ENCODE peak calls at places on chromosome 17, in six cellular contexts. One of them, this sample, is unnamed. For H3K27me3 and H3K4me1, the result is how much of the 10 kb centered on the place peaks cover.

GRCh38 chr17:69046130-69046807 is 14.5 kb downstream of the ABCA9 start:
- DNase-seq in HCT116: no peak
- DNase-seq in right atrium auricular region: no peak
- DNase-seq in colonic mucosa: no peak
- DNase-seq in aorta: no peak
- DNase-seq in GM23338: peak
- DNase-seq in this sample: no peak

GRCh38 chr17:63696381-63696961 is 3.5 kb downstream of the LIMD2 start:
- DNase-seq in colonic mucosa: no peak
- DNase-seq in right atrium auricular region: no peak
- DNase-seq in aorta: no peak
- DNase-seq in HCT116: peak
- DNase-seq in GM23338: peak
- DNase-seq in this sample: no peak

GRCh38 chr17:17886747-17887146 is 50.0 kb upstream of the SREBF1 start:
- DNase-seq in HCT116: no peak
- DNase-seq in GM23338: no peak
- DNase-seq in right atrium auricular region: no peak
- DNase-seq in colonic mucosa: no peak
- DNase-seq in aorta: peak
- DNase-seq in this sample: no peak

GRCh38 chr17:77127735-77128361 is 12.9 kb upstream of the SEC14L1 start:
- DNase-seq in right atrium auricular region: peak
- DNase-seq in colonic mucosa: peak
- DNase-seq in HCT116: no peak
- DNase-seq in aorta: peak
- DNase-seq in GM23338: no peak
- DNase-seq in this sample: peak

GRCh38 chr17:78739331-78739853 is 42.7 kb downstream of the CYTH1 start:
- DNase-seq in colonic mucosa: no peak
- DNase-seq in HCT116: no peak
- DNase-seq in GM23338: no peak
- DNase-seq in aorta: no peak
- DNase-seq in right atrium auricular region: no peak
- DNase-seq in this sample: no peak

GRCh38 chr17:75819723-75820410 is 24.3 kb downstream of the UNC13D start:
- DNase-seq in colonic mucosa: no peak
- DNase-seq in GM23338: no peak
- DNase-seq in right atrium auricular region: no peak
- DNase-seq in HCT116: no peak
- DNase-seq in aorta: no peak
- DNase-seq in this sample: peak

GRCh38 chr17:12522743-12523181 is 142.9 kb upstream of the MYOCD start:
- DNase-seq in HCT116: no peak
- DNase-seq in right atrium auricular region: no peak
- DNase-seq in GM23338: peak
- DNase-seq in aorta: peak
- DNase-seq in colonic mucosa: peak
- DNase-seq in this sample: peak

GRCh38 chr17:31389673-31390381 is 1.6 kb upstream of the RAB11FIP4 start:
- DNase-seq in HCT116: no peak
- DNase-seq in aorta: no peak
- DNase-seq in GM23338: peak
- DNase-seq in right atrium auricular region: no peak
- DNase-seq in colonic mucosa: no peak
- DNase-seq in this sample: no peak

GRCh38 chr17:63826468-63827001 is 696 bp upstream of the PSMC5 start:
- DNase-seq in right atrium auricular region: peak
- DNase-seq in aorta: peak
- DNase-seq in HCT116: no peak
- DNase-seq in GM23338: peak
- DNase-seq in colonic mucosa: no peak
- DNase-seq in this sample: no peak

GRCh38 chr17:50892101-50892776 is 26.1 kb upstream of the TOB1 start:
- DNase-seq in HCT116: no peak
- DNase-seq in GM23338: no peak
- DNase-seq in aorta: no peak
- DNase-seq in colonic mucosa: no peak
- DNase-seq in right atrium auricular region: no peak
- DNase-seq in this sample: no peak

GRCh38 chr17:77741109-77741508 is 217.4 kb upstream of the TNRC6C start:
- DNase-seq in right atrium auricular region: no peak
- DNase-seq in HCT116: no peak
- DNase-seq in GM23338: peak
- DNase-seq in aorta: no peak
- DNase-seq in colonic mucosa: peak
- DNase-seq in this sample: peak

GRCh38 chr17:75129576-75129975 is 2.0 kb downstream of the NT5C start:
- DNase-seq in colonic mucosa: no peak
- DNase-seq in GM23338: no peak
- DNase-seq in aorta: no peak
- DNase-seq in right atrium auricular region: no peak
- DNase-seq in HCT116: no peak
- DNase-seq in this sample: no peak

GRCh38 chr17:42132941-42133340 is 10.3 kb downstream of the HSPB9 start:
- DNase-seq in colonic mucosa: peak
- DNase-seq in aorta: peak
- DNase-seq in HCT116: no peak
- DNase-seq in right atrium auricular region: no peak
- DNase-seq in GM23338: no peak
- DNase-seq in this sample: peak

GRCh38 chr17:6556121-6557039 is at the start of gene PITPNM3:
- DNase-seq in aorta: no peak
- DNase-seq in HCT116: no peak
- DNase-seq in colonic mucosa: peak
- DNase-seq in right atrium auricular region: no peak
- DNase-seq in GM23338: peak
- DNase-seq in this sample: peak

GRCh38 chr17:12492450-12492849 is 173.2 kb upstream of the MYOCD start:
- DNase-seq in GM23338: no peak
- DNase-seq in colonic mucosa: no peak
- DNase-seq in aorta: no peak
- DNase-seq in HCT116: no peak
- DNase-seq in right atrium auricular region: no peak
- DNase-seq in this sample: no peak

GRCh38 chr17:71995570-71995969 is 125.2 kb upstream of the SOX9 start:
- DNase-seq in right atrium auricular region: no peak
- DNase-seq in HCT116: no peak
- DNase-seq in GM23338: no peak
- DNase-seq in aorta: no peak
- DNase-seq in colonic mucosa: no peak
- DNase-seq in this sample: no peak

GRCh38 chr17:7586673-7587419 is 3.0 kb downstream of the SOX15 start:
- DNase-seq in aorta: no peak
- DNase-seq in colonic mucosa: peak
- DNase-seq in right atrium auricular region: no peak
- DNase-seq in HCT116: peak
- DNase-seq in GM23338: peak
- DNase-seq in this sample: no peak

GRCh38 chr17:18132711-18133110 is 24.2 kb downstream of the MYO15A start:
- DNase-seq in aorta: no peak
- DNase-seq in GM23338: no peak
- DNase-seq in HCT116: no peak
- DNase-seq in colonic mucosa: no peak
- DNase-seq in right atrium auricular region: no peak
- DNase-seq in this sample: no peak

GRCh38 chr17:65362826-65363225 is 198.6 kb downstream of the AXIN2 start:
- DNase-seq in colonic mucosa: no peak
- DNase-seq in right atrium auricular region: no peak
- DNase-seq in HCT116: no peak
- DNase-seq in aorta: no peak
- DNase-seq in GM23338: no peak
- DNase-seq in this sample: no peak

GRCh38 chr17:72287586-72287985 is 166.8 kb downstream of the SOX9 start:
- DNase-seq in aorta: no peak
- DNase-seq in right atrium auricular region: no peak
- DNase-seq in GM23338: no peak
- DNase-seq in HCT116: no peak
- DNase-seq in colonic mucosa: peak
- DNase-seq in this sample: no peak

GRCh38 chr17:27609606-27610303 is 21.2 kb upstream of the LGALS9 start:
- DNase-seq in right atrium auricular region: no peak
- DNase-seq in GM23338: peak
- DNase-seq in colonic mucosa: peak
- DNase-seq in aorta: peak
- DNase-seq in HCT116: no peak
- DNase-seq in this sample: no peak

GRCh38 chr17:44473367-44473766 is 29.8 kb downstream of the GPATCH8 start:
- DNase-seq in GM23338: no peak
- DNase-seq in right atrium auricular region: no peak
- DNase-seq in aorta: no peak
- DNase-seq in colonic mucosa: no peak
- DNase-seq in HCT116: no peak
- DNase-seq in this sample: no peak

GRCh38 chr17:66944365-66945203 is 19.9 kb upstream of the CACNG4 start:
- DNase-seq in HCT116: no peak
- DNase-seq in aorta: no peak
- DNase-seq in GM23338: peak
- DNase-seq in colonic mucosa: no peak
- DNase-seq in right atrium auricular region: no peak
- DNase-seq in this sample: no peak

GRCh38 chr17:7579839-7580630 is 597 bp downstream of the CD68 start:
- DNase-seq in colonic mucosa: no peak
- DNase-seq in HCT116: no peak
- DNase-seq in GM23338: no peak
- DNase-seq in right atrium auricular region: no peak
- DNase-seq in aorta: peak
- DNase-seq in this sample: no peak

GRCh38 chr17:78314683-78315354 is 45.1 kb downstream of the SOCS3 start:
- DNase-seq in colonic mucosa: no peak
- DNase-seq in aorta: no peak
- DNase-seq in right atrium auricular region: no peak
- DNase-seq in HCT116: no peak
- DNase-seq in GM23338: peak
- DNase-seq in this sample: no peak

GRCh38 chr17:77287432-77288068 is 146.8 kb downstream of the SEC14L1 start:
- DNase-seq in colonic mucosa: peak
- DNase-seq in GM23338: peak
- DNase-seq in right atrium auricular region: peak
- DNase-seq in HCT116: peak
- DNase-seq in aorta: no peak
- DNase-seq in this sample: no peak

GRCh38 chr17:17182601-17183136 is 23.5 kb downstream of the PLD6 start:
- DNase-seq in HCT116: no peak
- DNase-seq in right atrium auricular region: no peak
- DNase-seq in aorta: no peak
- DNase-seq in colonic mucosa: no peak
- DNase-seq in GM23338: no peak
- DNase-seq in this sample: peak

GRCh38 chr17:50675190-50675589 is 32.5 kb downstream of the ANKRD40 start:
- DNase-seq in GM23338: no peak
- DNase-seq in colonic mucosa: no peak
- DNase-seq in HCT116: no peak
- DNase-seq in aorta: no peak
- DNase-seq in right atrium auricular region: no peak
- DNase-seq in this sample: no peak

GRCh38 chr17:31595666-31596381 is 204.3 kb downstream of the RAB11FIP4 start:
- DNase-seq in right atrium auricular region: no peak
- DNase-seq in aorta: no peak
- DNase-seq in GM23338: no peak
- DNase-seq in colonic mucosa: no peak
- DNase-seq in HCT116: no peak
- DNase-seq in this sample: no peak

GRCh38 chr17:73647331-73647730 is 3.1 kb upstream of the SDK2 start:
- DNase-seq in HCT116: no peak
- DNase-seq in right atrium auricular region: no peak
- DNase-seq in GM23338: no peak
- DNase-seq in aorta: no peak
- DNase-seq in colonic mucosa: no peak
- DNase-seq in this sample: no peak

GRCh38 chr17:73647767-73648542 is 3.7 kb upstream of the SDK2 start:
- DNase-seq in HCT116: no peak
- DNase-seq in right atrium auricular region: no peak
- DNase-seq in GM23338: no peak
- DNase-seq in colonic mucosa: no peak
- DNase-seq in aorta: no peak
- DNase-seq in this sample: no peak

GRCh38 chr17:73645050-73645871 is 1.0 kb upstream of the SDK2 start:
- DNase-seq in GM23338: peak
- DNase-seq in colonic mucosa: no peak
- DNase-seq in aorta: peak
- DNase-seq in right atrium auricular region: no peak
- DNase-seq in HCT116: no peak
- DNase-seq in this sample: no peak

GRCh38 chr17:73648543-73648820 is 4.2 kb upstream of the SDK2 start:
- DNase-seq in right atrium auricular region: no peak
- DNase-seq in GM23338: no peak
- DNase-seq in aorta: no peak
- DNase-seq in HCT116: no peak
- DNase-seq in colonic mucosa: no peak
- DNase-seq in this sample: no peak

GRCh38 chr17:73646409-73647305 is 2.4 kb upstream of the SDK2 start:
- DNase-seq in GM23338: peak
- DNase-seq in right atrium auricular region: no peak
- DNase-seq in colonic mucosa: no peak
- DNase-seq in HCT116: no peak
- DNase-seq in aorta: no peak
- DNase-seq in this sample: no peak
- H3K27me3 ChIP-seq in GM23338: half or more
- H3K27me3 ChIP-seq in right atrium auricular region: under half
- H3K27me3 ChIP-seq in colonic mucosa: under half
- H3K27me3 ChIP-seq in HCT116: under half
- H3K27me3 ChIP-seq in aorta: under half
- H3K27me3 ChIP-seq in this sample: under half

GRCh38 chr17:32771396-32771795 is 105.5 kb downstream of the MYO1D start:
- DNase-seq in HCT116: no peak
- DNase-seq in aorta: no peak
- DNase-seq in GM23338: no peak
- DNase-seq in right atrium auricular region: no peak
- DNase-seq in colonic mucosa: no peak
- DNase-seq in this sample: no peak
- H3K27ac ChIP-seq in HCT116: no peak
- H3K27ac ChIP-seq in aorta: no peak
- H3K27ac ChIP-seq in GM23338: no peak
- H3K27ac ChIP-seq in right atrium auricular region: no peak
- H3K27ac ChIP-seq in colonic mucosa: no peak
- H3K27ac ChIP-seq in this sample: no peak

DNA sequence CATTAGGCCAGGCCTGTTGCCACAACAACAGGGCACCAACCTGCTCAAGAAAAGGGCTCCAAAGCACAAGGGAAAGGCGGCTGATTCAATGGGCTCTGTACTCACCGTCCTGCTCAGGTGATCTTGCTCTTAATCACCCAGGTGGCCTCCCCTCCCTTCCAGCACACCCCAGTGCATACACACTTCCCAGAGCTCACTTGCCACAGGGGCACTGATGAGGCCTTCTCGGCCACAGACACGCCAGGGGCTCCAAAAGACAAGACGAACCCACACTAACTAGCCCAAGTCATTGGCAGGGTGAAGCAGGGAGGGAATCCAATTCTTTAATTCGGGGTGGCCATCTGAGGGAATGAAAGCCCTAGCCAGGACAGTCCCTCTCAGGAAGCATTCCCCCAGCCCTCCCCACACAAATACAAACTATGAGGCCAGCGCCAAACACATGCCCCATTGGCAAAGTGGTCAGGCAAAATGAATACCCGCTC is 1.4 kb downstream of the MYO18A start:
- DNase-seq in aorta: no peak
- DNase-seq in right atrium auricular region: no peak
- DNase-seq in GM23338: peak
- DNase-seq in HCT116: no peak
- DNase-seq in colonic mucosa: peak
- DNase-seq in this sample: no peak
- H3K4me1 ChIP-seq in aorta: under half
- H3K4me1 ChIP-seq in right atrium auricular region: half or more
- H3K4me1 ChIP-seq in GM23338: under half
- H3K4me1 ChIP-seq in HCT116: under half
- H3K4me1 ChIP-seq in colonic mucosa: under half
- H3K4me1 ChIP-seq in this sample: under half

GRCh38 chr17:46853896-46854444 is 2.6 kb downstream of the WNT9B start:
- DNase-seq in right atrium auricular region: no peak
- DNase-seq in GM23338: peak
- DNase-seq in aorta: no peak
- DNase-seq in colonic mucosa: no peak
- DNase-seq in HCT116: no peak
- DNase-seq in this sample: no peak
- H3K27me3 ChIP-seq in right atrium auricular region: under half
- H3K27me3 ChIP-seq in GM23338: half or more
- H3K27me3 ChIP-seq in aorta: under half
- H3K27me3 ChIP-seq in colonic mucosa: under half
- H3K27me3 ChIP-seq in HCT116: under half
- H3K27me3 ChIP-seq in this sample: under half

This sample was measured in left lung.